ENCODE peak calls at places on chromosomes 1 and 21, in five cellular contexts. P is myocyte, Y is T-helper 2 cell, X is AG08395, I is CMK. C is an unnamed sample.
A peak's percentile ranks its signal among the peaks of the same experiment; 100 is the strongest.

GRCh38 chr1:27379564-27380132 is 3.5 kb downstream of the CD164L2 start:
- DNase-seq in P (no peak), I (no peak), Y (no peak), X (no peak), C (no peak)

GRCh38 chr1:154972517-154973343 is 1.8 kb upstream of the CKS1B start:
- DNase-seq in X (peak; percentile 87), Y (no peak), P (peak; percentile 93), I (no peak), C (peak; percentile 84)

GRCh38 chr1:58815680-58816071 is 31.8 kb upstream of the JUN start:
- DNase-seq in P (peak; percentile 61), X (peak; percentile 13), I (no peak), Y (no peak), C (no peak)

GRCh38 chr1:2130156-2130555 is 64.4 kb downstream of the FAAP20 start:
- DNase-seq in I (no peak), Y (no peak), P (no peak), X (no peak), C (peak; percentile 48)

GRCh38 chr1:33456302-33456886 is 16.1 kb upstream of the ZSCAN20 start:
- DNase-seq in X (no peak), Y (no peak), P (no peak), I (no peak), C (no peak)

GRCh38 chr1:207007352-207008033 is 25.1 kb downstream of the C1orf116 start:
- DNase-seq in X (peak; percentile 95), P (peak; percentile 98), I (no peak), Y (no peak), C (peak; percentile 82)

GRCh38 chr1:185559684-185560310 is 174.4 kb upstream of the HMCN1 start:
- DNase-seq in Y (peak; percentile 99), P (peak; percentile 91), X (peak; percentile 60), I (peak; percentile 58), C (peak; percentile 83)

GRCh38 chr1:201144701-201145100 is 9.6 kb downstream of the TMEM9 start:
- DNase-seq in I (no peak), X (no peak), Y (no peak), P (no peak), C (no peak)

GRCh38 chr1:97806336-97806735 is 114.5 kb downstream of the DPYD start:
- DNase-seq in Y (no peak), X (no peak), P (peak; percentile 9), I (no peak), C (no peak)

GRCh38 chr21:31064803-31065202 is 26.5 kb upstream of the KRTAP19-8 start:
- DNase-seq in X (no peak), Y (peak; percentile 93), P (no peak), I (no peak), C (no peak)

GRCh38 chr1:57474097-57474750 is 50.4 kb upstream of the DAB1 start:
- DNase-seq in P (no peak), I (no peak), X (peak; percentile 17), Y (no peak), C (no peak)

GRCh38 chr1:22332795-22333499 is 118.7 kb upstream of the ZBTB40 start:
- DNase-seq in P (peak; percentile 14), Y (no peak), X (peak; percentile 36), I (no peak), C (no peak)